ENCODE peak calls at places on chromosomes 2 and 18, in five cellular contexts. One of them, this sample, is unnamed.

GRCh38 chr2:56522605-56523089 is 338.9 kb downstream of the CCDC85A start:
- DNase-seq in transverse colon: no peak
- DNase-seq in upper lobe of right lung: no peak
- DNase-seq in astrocyte: peak; percentile 76
- DNase-seq in heart left ventricle: peak; percentile 51
- DNase-seq in this sample: no peak

GRCh38 chr2:70190086-70190412 is 770 bp downstream of the C2orf42 start:
- DNase-seq in transverse colon: peak; percentile 15
- DNase-seq in upper lobe of right lung: no peak
- DNase-seq in astrocyte: no peak
- DNase-seq in heart left ventricle: no peak
- DNase-seq in this sample: no peak

GRCh38 chr2:200787351-200788128 is 24.2 kb upstream of the BZW1 start:
- DNase-seq in transverse colon: no peak
- DNase-seq in upper lobe of right lung: no peak
- DNase-seq in astrocyte: peak; percentile 96
- DNase-seq in heart left ventricle: no peak
- DNase-seq in this sample: no peak

GRCh38 chr2:172082105-172082943 is 3.0 kb upstream of the DLX1 start:
- DNase-seq in transverse colon: no peak
- DNase-seq in upper lobe of right lung: no peak
- DNase-seq in astrocyte: no peak
- DNase-seq in heart left ventricle: no peak
- DNase-seq in this sample: no peak

GRCh38 chr2:171057575-171057974 is 103.1 kb downstream of the TLK1 start:
- DNase-seq in transverse colon: no peak
- DNase-seq in upper lobe of right lung: no peak
- DNase-seq in astrocyte: no peak
- DNase-seq in heart left ventricle: no peak
- DNase-seq in this sample: no peak

GRCh38 chr18:55863876-55864275 is 275.9 kb upstream of the TCF4 start:
- DNase-seq in transverse colon: no peak
- DNase-seq in upper lobe of right lung: no peak
- DNase-seq in astrocyte: peak; percentile 40
- DNase-seq in heart left ventricle: no peak
- DNase-seq in this sample: no peak

GRCh38 chr18:26056291-26056690 is 34.1 kb downstream of the SS18 start:
- DNase-seq in transverse colon: no peak
- DNase-seq in upper lobe of right lung: no peak
- DNase-seq in astrocyte: peak; percentile 25
- DNase-seq in heart left ventricle: no peak
- DNase-seq in this sample: no peak

GRCh38 chr2:216777637-216778273 is 82.1 kb downstream of the TNP1 start:
- DNase-seq in transverse colon: no peak
- DNase-seq in upper lobe of right lung: no peak
- DNase-seq in astrocyte: no peak
- DNase-seq in heart left ventricle: no peak
- DNase-seq in this sample: no peak

GRCh38 chr18:8121091-8121490 is 488.1 kb upstream of the RAB12 start:
- DNase-seq in transverse colon: no peak
- DNase-seq in upper lobe of right lung: no peak
- DNase-seq in astrocyte: no peak
- DNase-seq in heart left ventricle: no peak
- DNase-seq in this sample: no peak

GRCh38 chr2:240520974-240521350 is 36.8 kb downstream of the ANKMY1 start:
- DNase-seq in transverse colon: no peak
- DNase-seq in upper lobe of right lung: no peak
- DNase-seq in astrocyte: no peak
- DNase-seq in heart left ventricle: no peak
- DNase-seq in this sample: no peak

GRCh38 chr2:207926133-207927076 is 98.9 kb downstream of the PLEKHM3 start:
- DNase-seq in transverse colon: peak; percentile 33
- DNase-seq in upper lobe of right lung: no peak
- DNase-seq in astrocyte: peak; percentile 66
- DNase-seq in heart left ventricle: peak; percentile 49
- DNase-seq in this sample: no peak

GRCh38 chr2:217538719-217539118 is 464.1 kb downstream of the TNS1 start:
- DNase-seq in transverse colon: no peak
- DNase-seq in upper lobe of right lung: no peak
- DNase-seq in astrocyte: peak; percentile 27
- DNase-seq in heart left ventricle: no peak
- DNase-seq in this sample: no peak

GRCh38 chr2:112482309-112483046 is 522 bp downstream of the TTL start:
- DNase-seq in transverse colon: peak; percentile 30
- DNase-seq in upper lobe of right lung: peak; percentile 75
- DNase-seq in astrocyte: peak; percentile 43
- DNase-seq in heart left ventricle: peak; percentile 48
- DNase-seq in this sample: peak; percentile 13

GRCh38 chr2:19685713-19686112 is 216.1 kb downstream of the TTC32 start:
- DNase-seq in transverse colon: no peak
- DNase-seq in upper lobe of right lung: no peak
- DNase-seq in astrocyte: no peak
- DNase-seq in heart left ventricle: no peak
- DNase-seq in this sample: no peak

GRCh38 chr18:73520229-73520628 is 627.4 kb downstream of the FBXO15 start:
- DNase-seq in transverse colon: no peak
- DNase-seq in upper lobe of right lung: no peak
- DNase-seq in astrocyte: no peak
- DNase-seq in heart left ventricle: no peak
- DNase-seq in this sample: no peak

GRCh38 chr2:7044253-7045250 is 127.3 kb downstream of the RNF144A start:
- DNase-seq in transverse colon: peak; percentile 69
- DNase-seq in upper lobe of right lung: peak; percentile 79
- DNase-seq in astrocyte: peak; percentile 31
- DNase-seq in heart left ventricle: peak; percentile 58
- DNase-seq in this sample: peak; percentile 19

GRCh38 chr2:174282449-174282848 is 34.1 kb upstream of the OLA1 start:
- DNase-seq in transverse colon: no peak
- DNase-seq in upper lobe of right lung: no peak
- DNase-seq in astrocyte: no peak
- DNase-seq in heart left ventricle: no peak
- DNase-seq in this sample: no peak

GRCh38 chr2:212974692-212975091 is 176.7 kb downstream of the IKZF2 start:
- DNase-seq in transverse colon: no peak
- DNase-seq in upper lobe of right lung: no peak
- DNase-seq in astrocyte: peak; percentile 72
- DNase-seq in heart left ventricle: no peak
- DNase-seq in this sample: no peak

GRCh38 chr18:8368490-8369217 is 240.6 kb upstream of the RAB12 start:
- DNase-seq in transverse colon: no peak
- DNase-seq in upper lobe of right lung: no peak
- DNase-seq in astrocyte: no peak
- DNase-seq in heart left ventricle: no peak
- DNase-seq in this sample: no peak

GRCh38 chr2:120659275-120659952 is 76.3 kb upstream of the GLI2 start:
- DNase-seq in transverse colon: no peak
- DNase-seq in upper lobe of right lung: no peak
- DNase-seq in astrocyte: peak; percentile 66
- DNase-seq in heart left ventricle: no peak
- DNase-seq in this sample: no peak

GRCh38 chr18:65146615-65147014 is 604.2 kb upstream of the CDH7 start:
- DNase-seq in transverse colon: no peak
- DNase-seq in upper lobe of right lung: no peak
- DNase-seq in astrocyte: no peak
- DNase-seq in heart left ventricle: no peak
- DNase-seq in this sample: no peak

GRCh38 chr2:149330127-149331022 is at the start of gene LYPD6:
- DNase-seq in transverse colon: peak; percentile 73
- DNase-seq in upper lobe of right lung: peak; percentile 81
- DNase-seq in astrocyte: peak; percentile 56
- DNase-seq in heart left ventricle: peak; percentile 69
- DNase-seq in this sample: no peak

GRCh38 chr2:96895709-96896651 is 26.1 kb upstream of the SEMA4C start:
- DNase-seq in transverse colon: no peak
- DNase-seq in upper lobe of right lung: no peak
- DNase-seq in astrocyte: no peak
- DNase-seq in heart left ventricle: no peak
- DNase-seq in this sample: no peak

GRCh38 chr2:224934542-224935188 is 107.6 kb downstream of the DOCK10 start:
- DNase-seq in transverse colon: no peak
- DNase-seq in upper lobe of right lung: no peak
- DNase-seq in astrocyte: peak; percentile 50
- DNase-seq in heart left ventricle: no peak
- DNase-seq in this sample: no peak

GRCh38 chr2:221124542-221125235 is 447.4 kb downstream of the EPHA4 start:
- DNase-seq in transverse colon: no peak
- DNase-seq in upper lobe of right lung: no peak
- DNase-seq in astrocyte: peak; percentile 35
- DNase-seq in heart left ventricle: no peak
- DNase-seq in this sample: no peak

GRCh38 chr18:22223263-22223960 is 54.0 kb downstream of the GATA6 start:
- DNase-seq in transverse colon: peak; percentile 87
- DNase-seq in upper lobe of right lung: peak; percentile 93
- DNase-seq in astrocyte: peak; percentile 94
- DNase-seq in heart left ventricle: peak; percentile 95
- DNase-seq in this sample: no peak

GRCh38 chr2:230230087-230230486 is 4.6 kb downstream of the SP140 start:
- DNase-seq in transverse colon: no peak
- DNase-seq in upper lobe of right lung: no peak
- DNase-seq in astrocyte: peak; percentile 93
- DNase-seq in heart left ventricle: no peak
- DNase-seq in this sample: no peak

GRCh38 chr2:33933203-33933602 is 334.1 kb upstream of the FAM98A start:
- DNase-seq in transverse colon: no peak
- DNase-seq in upper lobe of right lung: no peak
- DNase-seq in astrocyte: no peak
- DNase-seq in heart left ventricle: no peak
- DNase-seq in this sample: no peak

GRCh38 chr2:171172980-171173542 is 12.4 kb upstream of the TLK1 start:
- DNase-seq in transverse colon: no peak
- DNase-seq in upper lobe of right lung: no peak
- DNase-seq in astrocyte: no peak
- DNase-seq in heart left ventricle: no peak
- DNase-seq in this sample: no peak

GRCh38 chr2:3594493-3595281 is at the start of gene COLEC11:
- DNase-seq in transverse colon: no peak
- DNase-seq in upper lobe of right lung: no peak
- DNase-seq in astrocyte: peak; percentile 13
- DNase-seq in heart left ventricle: peak; percentile 72
- DNase-seq in this sample: no peak

GRCh38 chr2:235330775-235331438 is 162.9 kb upstream of the AGAP1 start:
- DNase-seq in transverse colon: no peak
- DNase-seq in upper lobe of right lung: no peak
- DNase-seq in astrocyte: peak; percentile 96
- DNase-seq in heart left ventricle: no peak
- DNase-seq in this sample: no peak

GRCh38 chr2:231683292-231683898 is 24.9 kb upstream of the PTMA start:
- DNase-seq in transverse colon: no peak
- DNase-seq in upper lobe of right lung: no peak
- DNase-seq in astrocyte: no peak
- DNase-seq in heart left ventricle: peak; percentile 13
- DNase-seq in this sample: no peak

GRCh38 chr2:25411753-25412152 is 70.0 kb upstream of the DNMT3A start:
- DNase-seq in transverse colon: no peak
- DNase-seq in upper lobe of right lung: no peak
- DNase-seq in astrocyte: no peak
- DNase-seq in heart left ventricle: no peak
- DNase-seq in this sample: no peak

GRCh38 chr2:112519506-112519905 is 22.8 kb upstream of the POLR1B start:
- DNase-seq in transverse colon: no peak
- DNase-seq in upper lobe of right lung: no peak
- DNase-seq in astrocyte: no peak
- DNase-seq in heart left ventricle: no peak
- DNase-seq in this sample: no peak

GRCh38 chr18:59451963-59452362 is 92.9 kb upstream of the LMAN1 start:
- DNase-seq in transverse colon: no peak
- DNase-seq in upper lobe of right lung: no peak
- DNase-seq in astrocyte: no peak
- DNase-seq in heart left ventricle: no peak
- DNase-seq in this sample: no peak
- H3K27me3 ChIP-seq in transverse colon: no peaks in the 10 kb centered on the region
- H3K27me3 ChIP-seq in upper lobe of right lung: no peaks in the 10 kb centered on the region
- H3K27me3 ChIP-seq in astrocyte: no peaks in the 10 kb centered on the region
- H3K27me3 ChIP-seq in heart left ventricle: no peaks in the 10 kb centered on the region
- H3K27me3 ChIP-seq in this sample: no peaks in the 10 kb centered on the region

GRCh38 chr2:37645836-37646235 is 25.6 kb downstream of the CDC42EP3 start:
- DNase-seq in transverse colon: no peak
- DNase-seq in upper lobe of right lung: no peak
- DNase-seq in astrocyte: no peak
- DNase-seq in heart left ventricle: no peak
- DNase-seq in this sample: no peak
- H3K36me3 ChIP-seq in transverse colon: no peaks in the 10 kb centered on the region
- H3K36me3 ChIP-seq in upper lobe of right lung: peaks cover 30% of the 10 kb centered on the region
- H3K36me3 ChIP-seq in astrocyte: peaks cover 61% of the 10 kb centered on the region
- H3K36me3 ChIP-seq in heart left ventricle: peaks cover 39% of the 10 kb centered on the region
- H3K36me3 ChIP-seq in this sample: peaks cover 17% of the 10 kb centered on the region

GRCh38 chr2:241814571-241815476 is 5.8 kb downstream of the NEU4 start:
- DNase-seq in transverse colon: no peak
- DNase-seq in upper lobe of right lung: peak; percentile 60
- DNase-seq in astrocyte: no peak
- DNase-seq in heart left ventricle: peak; percentile 19
- DNase-seq in this sample: no peak

GRCh38 chr2:241813080-241813805 is 4.2 kb downstream of the NEU4 start:
- DNase-seq in transverse colon: peak; percentile 6
- DNase-seq in upper lobe of right lung: peak; percentile 66
- DNase-seq in astrocyte: no peak
- DNase-seq in heart left ventricle: peak; percentile 28
- DNase-seq in this sample: no peak

GRCh38 chr2:241812730-241813079 is 3.7 kb downstream of the NEU4 start:
- DNase-seq in transverse colon: no peak
- DNase-seq in upper lobe of right lung: no peak
- DNase-seq in astrocyte: no peak
- DNase-seq in heart left ventricle: no peak
- DNase-seq in this sample: no peak

GRCh38 chr2:241815477-241816430 is 6.8 kb downstream of the NEU4 start:
- DNase-seq in transverse colon: no peak
- DNase-seq in upper lobe of right lung: peak; percentile 60
- DNase-seq in astrocyte: no peak
- DNase-seq in heart left ventricle: peak; percentile 24
- DNase-seq in this sample: no peak

GRCh38 chr2:241813806-241814570 is 5.0 kb downstream of the NEU4 start:
- DNase-seq in transverse colon: peak; percentile 10
- DNase-seq in upper lobe of right lung: peak; percentile 34
- DNase-seq in astrocyte: no peak
- DNase-seq in heart left ventricle: peak; percentile 38
- DNase-seq in this sample: peak; percentile 58
- H3K4me3 ChIP-seq in transverse colon: no peak overlapping the region
- H3K4me3 ChIP-seq in upper lobe of right lung: no peak overlapping the region
- H3K4me3 ChIP-seq in astrocyte: no peak overlapping the region
- H3K4me3 ChIP-seq in heart left ventricle: no peak overlapping the region
- H3K4me3 ChIP-seq in this sample: no peak overlapping the region

GRCh38 chr2:158467248-158467647 is 10.5 kb downstream of the PKP4 start:
- DNase-seq in transverse colon: no peak
- DNase-seq in upper lobe of right lung: no peak
- DNase-seq in astrocyte: no peak
- DNase-seq in heart left ventricle: no peak
- DNase-seq in this sample: no peak
- H3K27me3 ChIP-seq in transverse colon: no peaks in the 10 kb centered on the region
- H3K27me3 ChIP-seq in upper lobe of right lung: no peaks in the 10 kb centered on the region
- H3K27me3 ChIP-seq in astrocyte: no peaks in the 10 kb centered on the region
- H3K27me3 ChIP-seq in heart left ventricle: no peaks in the 10 kb centered on the region
- H3K27me3 ChIP-seq in this sample: no peaks in the 10 kb centered on the region

GRCh38 chr2:190916829-190917228 is 36.2 kb downstream of the GLS start:
- DNase-seq in transverse colon: no peak
- DNase-seq in upper lobe of right lung: no peak
- DNase-seq in astrocyte: no peak
- DNase-seq in heart left ventricle: no peak
- DNase-seq in this sample: no peak
- H3K36me3 ChIP-seq in transverse colon: no peaks in the 10 kb centered on the region
- H3K36me3 ChIP-seq in upper lobe of right lung: peaks cover 73% of the 10 kb centered on the region
- H3K36me3 ChIP-seq in astrocyte: peaks cover 35% of the 10 kb centered on the region
- H3K36me3 ChIP-seq in heart left ventricle: peaks cover 98% of the 10 kb centered on the region
- H3K36me3 ChIP-seq in this sample: peaks cover 42% of the 10 kb centered on the region

This sample was measured in effector memory CD4-positive, alpha-beta T cell.